ENCODE peak calls at places on chromosomes 11 and 22, in nine cellular contexts. C is neuronal stem cell; A is tibial artery; I is AG04450; G is CD8-positive, alpha-beta T cell; K is H9; D is CD4-positive, CD25-positive, alpha-beta regulatory T cell; P is neural progenitor cell; T is keratinocyte. F is an unnamed sample. For H3K9me3, the result is how much of the 10 kb centered on the place peaks cover.

GRCh38 chr11:133070790-133071189 is 461.5 kb downstream of the OPCML start:
- DNase-seq in C (no peak), A (no peak), I (no peak), G (no peak), K (peak), D (no peak), P (no peak), T (no peak), F (no peak)

GRCh38 chr11:130215531-130216220 is 56.1 kb downstream of the ST14 start:
- DNase-seq in C (no peak), A (no peak), I (no peak), G (peak), K (no peak), D (no peak), P (no peak), T (no peak), F (no peak)

GRCh38 chr11:71204748-71205664 is 47.4 kb downstream of the SHANK2 start:
- DNase-seq in C (no peak), A (no peak), I (no peak), G (no peak), K (no peak), D (no peak), P (no peak), T (no peak), F (no peak)

GRCh38 chr11:118914178-118914918 is 11.4 kb downstream of the BCL9L start:
- DNase-seq in C (no peak), A (no peak), I (no peak), G (peak), K (peak), D (peak), P (peak), T (no peak), F (peak)

GRCh38 chr11:57901756-57902155 is 121.9 kb upstream of the OR9Q1 start:
- DNase-seq in C (no peak), A (no peak), I (no peak), G (no peak), K (no peak), D (no peak), P (no peak), T (peak), F (no peak)

GRCh38 chr11:61429346-61429690 is 457 bp downstream of the CPSF7 start:
- DNase-seq in C (peak), A (peak), I (no peak), G (peak), K (peak), D (peak), P (peak), T (no peak), F (peak)

GRCh38 chr11:122664188-122664587 is 8.7 kb downstream of the UBASH3B start:
- DNase-seq in C (no peak), A (no peak), I (no peak), G (no peak), K (no peak), D (no peak), P (no peak), T (no peak), F (no peak)

GRCh38 chr11:36405585-36406367 is 104.3 kb downstream of the TRAF6 start:
- DNase-seq in C (no peak), A (no peak), I (no peak), G (no peak), K (no peak), D (no peak), P (no peak), T (no peak), F (no peak)

GRCh38 chr11:35418847-35419712 is at the start of gene SLC1A2:
- DNase-seq in C (peak), A (no peak), I (no peak), G (no peak), K (peak), D (no peak), P (peak), T (no peak), F (no peak)

GRCh38 chr22:42282252-42282942 is 11.9 kb upstream of the TCF20 start:
- DNase-seq in C (no peak), A (no peak), I (no peak), G (no peak), K (peak), D (no peak), P (no peak), T (no peak), F (no peak)

GRCh38 chr11:71116435-71117040 is 135.8 kb downstream of the SHANK2 start:
- DNase-seq in C (no peak), A (no peak), I (no peak), G (no peak), K (no peak), D (no peak), P (no peak), T (no peak), F (no peak)

GRCh38 chr22:32621656-32622003 is 147.0 kb downstream of the FBXO7 start:
- DNase-seq in C (no peak), A (no peak), I (no peak), G (no peak), K (no peak), D (no peak), P (no peak), T (no peak), F (no peak)

GRCh38 chr11:74157169-74157568 is 13.6 kb downstream of the C2CD3 start:
- DNase-seq in C (no peak), A (no peak), I (no peak), G (no peak), K (no peak), D (no peak), P (no peak), T (no peak), F (no peak)

GRCh38 chr22:46731246-46732040 is 6.6 kb downstream of the CERK start:
- DNase-seq in C (no peak), A (no peak), I (no peak), G (no peak), K (peak), D (no peak), P (peak), T (no peak), F (no peak)

GRCh38 chr11:73228268-73229134 is 10.4 kb downstream of the P2RY2 start:
- DNase-seq in C (no peak), A (no peak), I (no peak), G (no peak), K (peak), D (no peak), P (peak), T (no peak), F (no peak)

GRCh38 chr11:124194696-124195418 is 11.7 kb downstream of the OR10D3 start:
- DNase-seq in C (peak), A (peak), I (peak), G (peak), K (peak), D (no peak), P (peak), T (peak), F (no peak)

GRCh38 chr11:45332486-45332934 is 46.4 kb upstream of the SYT13 start:
- DNase-seq in C (peak), A (no peak), I (no peak), G (peak), K (peak), D (peak), P (peak), T (no peak), F (peak)

GRCh38 chr11:27088353-27088752 is 47.7 kb downstream of the BBOX1 start:
- DNase-seq in C (no peak), A (no peak), I (no peak), G (no peak), K (no peak), D (no peak), P (no peak), T (no peak), F (no peak)

GRCh38 chr22:28798810-28799124 is 1.6 kb downstream of the XBP1 start:
- DNase-seq in C (no peak), A (no peak), I (no peak), G (no peak), K (no peak), D (no peak), P (no peak), T (no peak), F (no peak)

GRCh38 chr11:114892381-114893197 is 214.3 kb downstream of the NXPE2 start:
- DNase-seq in C (no peak), A (no peak), I (no peak), G (no peak), K (no peak), D (no peak), P (no peak), T (no peak), F (no peak)

GRCh38 chr11:118606157-118606843 is 1.1 kb upstream of the PHLDB1 start:
- DNase-seq in C (no peak), A (no peak), I (no peak), G (no peak), K (no peak), D (no peak), P (peak), T (no peak), F (no peak)

GRCh38 chr11:105673089-105673488 is 63.2 kb downstream of the GRIA4 start:
- DNase-seq in C (peak), A (no peak), I (peak), G (no peak), K (peak), D (no peak), P (peak), T (no peak), F (no peak)

GRCh38 chr11:5688482-5688881 is 1.1 kb upstream of the TRIM22 start:
- DNase-seq in C (no peak), A (no peak), I (no peak), G (no peak), K (no peak), D (no peak), P (no peak), T (no peak), F (no peak)

GRCh38 chr22:25896098-25896497 is 154.1 kb downstream of the MYO18B start:
- DNase-seq in C (no peak), A (no peak), I (no peak), G (no peak), K (no peak), D (no peak), P (peak), T (no peak), F (no peak)

GRCh38 chr11:122812612-122813011 is 25.7 kb upstream of the CRTAM start:
- DNase-seq in C (no peak), A (no peak), I (no peak), G (no peak), K (no peak), D (no peak), P (no peak), T (no peak), F (no peak)

GRCh38 chr22:41596776-41597634 is 7.4 kb upstream of the PMM1 start:
- DNase-seq in C (peak), A (peak), I (no peak), G (peak), K (peak), D (no peak), P (peak), T (no peak), F (no peak)

GRCh38 chr11:12841946-12842630 is 167.0 kb upstream of the RASSF10 start:
- DNase-seq in C (no peak), A (no peak), I (no peak), G (no peak), K (no peak), D (no peak), P (peak), T (no peak), F (no peak)

GRCh38 chr11:75383246-75383645 is 16.1 kb upstream of the RPS3 start:
- DNase-seq in C (no peak), A (no peak), I (no peak), G (peak), K (peak), D (no peak), P (no peak), T (no peak), F (no peak)

GRCh38 chr22:47397673-47398072 is 635.2 kb downstream of the TBC1D22A start:
- DNase-seq in C (no peak), A (no peak), I (no peak), G (no peak), K (no peak), D (no peak), P (no peak), T (no peak), F (no peak)

GRCh38 chr11:113415343-113415742 is 27.8 kb downstream of the ANKK1 start:
- DNase-seq in C (no peak), A (no peak), I (no peak), G (no peak), K (no peak), D (no peak), P (no peak), T (no peak), F (no peak)

GRCh38 chr11:92632510-92632909 is 336.9 kb upstream of the MTNR1B start:
- DNase-seq in C (no peak), A (no peak), I (no peak), G (no peak), K (peak), D (no peak), P (no peak), T (no peak), F (no peak)

GRCh38 chr11:59680287-59681154 is 11.7 kb upstream of the PATL1 start:
- DNase-seq in C (peak), A (peak), I (peak), G (peak), K (peak), D (peak), P (peak), T (peak), F (peak)

GRCh38 chr11:122853971-122854446 is 15.7 kb downstream of the CRTAM start:
- DNase-seq in C (peak), A (peak), I (peak), G (peak), K (peak), D (peak), P (peak), T (no peak), F (no peak)

GRCh38 chr11:115920087-115920461 is 415.9 kb upstream of the CADM1 start:
- DNase-seq in C (no peak), A (no peak), I (no peak), G (no peak), K (no peak), D (no peak), P (no peak), T (no peak), F (no peak)

GRCh38 chr22:33796494-33796893 is 123.8 kb downstream of the LARGE1 start:
- DNase-seq in C (no peak), A (no peak), I (no peak), G (no peak), K (no peak), D (no peak), P (no peak), T (no peak), F (no peak)

GRCh38 chr11:14242733-14243132 is 116.2 kb downstream of the RRAS2 start:
- DNase-seq in C (no peak), A (no peak), I (no peak), G (no peak), K (no peak), D (no peak), P (no peak), T (no peak), F (no peak)
- H3K27ac ChIP-seq in C (no peak), A (no peak), I (no peak), G (no peak), K (no peak), D (no peak), P (no peak), T (no peak), F (no peak)

GRCh38 chr11:108204918-108205499 is 17.4 kb downstream of the NPAT start:
- DNase-seq in C (no peak), A (no peak), I (no peak), G (no peak), K (no peak), D (no peak), P (no peak), T (no peak), F (no peak)
- H3K9me3 ChIP-seq in C (under half), A (under half), I (under half), G (under half), K (under half), D (under half), P (under half), T (under half), F (under half)

GRCh38 chr11:46445192-46445591 is 53.6 kb upstream of the CHRM4 start:
- DNase-seq in C (no peak), A (no peak), I (no peak), G (no peak), K (no peak), D (no peak), P (no peak), T (no peak), F (no peak)

GRCh38 chr11:46445887-46446286 is 54.3 kb upstream of the CHRM4 start:
- DNase-seq in C (no peak), A (no peak), I (no peak), G (no peak), K (no peak), D (no peak), P (no peak), T (no peak), F (no peak)

GRCh38 chr11:46447544-46447943 is 56.0 kb upstream of the CHRM4 start:
- DNase-seq in C (no peak), A (no peak), I (no peak), G (no peak), K (no peak), D (no peak), P (no peak), T (no peak), F (no peak)

GRCh38 chr11:46444305-46444704 is 52.7 kb upstream of the CHRM4 start:
- DNase-seq in C (no peak), A (no peak), I (no peak), G (no peak), K (no peak), D (no peak), P (no peak), T (no peak), F (no peak)

GRCh38 chr11:46446343-46446751 is 54.8 kb upstream of the CHRM4 start:
- DNase-seq in C (no peak), A (no peak), I (no peak), G (no peak), K (no peak), D (no peak), P (no peak), T (no peak), F (no peak)
- H3K27ac ChIP-seq in C (no peak), A (no peak), I (no peak), G (no peak), K (no peak), D (no peak), P (no peak), T (no peak), F (no peak)

GRCh38 chr22:48744967-48745841 is 1082.5 kb downstream of the BRD1 start:
- DNase-seq in C (no peak), A (peak), I (no peak), G (peak), K (no peak), D (no peak), P (no peak), T (no peak), F (no peak)
- H3K9me3 ChIP-seq in C (under half), A (under half), I (half or more), G (under half), K (under half), D (under half), P (under half), T (under half), F (under half)

GRCh38 chr22:44543362-44543761 is 45.3 kb upstream of the RTL6 start:
- DNase-seq in C (no peak), A (no peak), I (no peak), G (no peak), K (no peak), D (no peak), P (no peak), T (no peak), F (no peak)

GRCh38 chr22:44544523-44545433 is 46.7 kb upstream of the RTL6 start:
- DNase-seq in C (no peak), A (no peak), I (no peak), G (no peak), K (no peak), D (no peak), P (no peak), T (no peak), F (no peak)

GRCh38 chr22:44542561-44543222 is 44.7 kb upstream of the RTL6 start:
- DNase-seq in C (no peak), A (no peak), I (no peak), G (no peak), K (no peak), D (no peak), P (no peak), T (no peak), F (no peak)

GRCh38 chr22:44541671-44542319 is 43.8 kb upstream of the RTL6 start:
- DNase-seq in C (no peak), A (no peak), I (no peak), G (no peak), K (no peak), D (no peak), P (no peak), T (no peak), F (no peak)

DNA sequence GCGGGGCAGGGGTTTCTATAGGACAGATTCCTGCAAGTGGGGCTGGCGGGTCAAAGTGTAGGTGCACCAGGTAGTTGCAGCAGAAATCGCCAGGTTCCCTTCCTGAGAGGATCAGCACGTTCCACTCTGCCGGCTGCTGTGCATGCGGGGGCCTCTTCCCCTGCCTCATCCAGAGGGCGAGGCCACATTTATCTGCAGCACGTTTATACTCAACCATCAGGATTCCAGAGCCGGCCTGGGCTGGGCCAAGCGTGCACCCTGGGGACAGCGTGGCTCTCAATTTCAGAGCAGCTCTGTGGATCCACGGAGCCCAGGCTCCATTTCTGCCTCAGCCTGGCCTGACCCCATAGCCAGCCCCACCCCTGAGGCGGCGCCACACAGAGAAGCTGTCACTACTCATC is 45.7 kb upstream of the RTL6 start:
- DNase-seq in C (no peak), A (no peak), I (no peak), G (no peak), K (no peak), D (no peak), P (no peak), T (no peak), F (no peak)
- H3K27ac ChIP-seq in C (no peak), A (no peak), I (no peak), G (no peak), K (no peak), D (no peak), P (no peak), T (no peak), F (no peak)

GRCh38 chr11:17479284-17480214 is 2.9 kb upstream of the ABCC8 start:
- DNase-seq in C (peak), A (no peak), I (no peak), G (no peak), K (peak), D (no peak), P (peak), T (no peak), F (no peak)
- H3K9me3 ChIP-seq in C (under half), A (under half), I (under half), G (under half), K (under half), D (under half), P (under half), T (under half), F (under half)

GRCh38 chr11:66327171-66328035 is 8.8 kb downstream of the RIN1 start:
- DNase-seq in C (no peak), A (no peak), I (no peak), G (no peak), K (no peak), D (no peak), P (no peak), T (no peak), F (no peak)

GRCh38 chr11:66328036-66328306 is 8.3 kb downstream of the RIN1 start:
- DNase-seq in C (no peak), A (no peak), I (no peak), G (peak), K (no peak), D (no peak), P (no peak), T (no peak), F (peak)

GRCh38 chr11:66325140-66325754 is 8.4 kb upstream of the CD248 start:
- DNase-seq in C (no peak), A (no peak), I (no peak), G (no peak), K (no peak), D (no peak), P (no peak), T (no peak), F (no peak)

GRCh38 chr11:66324626-66325025 is 7.8 kb upstream of the CD248 start:
- DNase-seq in C (no peak), A (no peak), I (no peak), G (no peak), K (no peak), D (no peak), P (no peak), T (no peak), F (no peak)

GRCh38 chr11:66326261-66327111 is 9.6 kb upstream of the CD248 start:
- DNase-seq in C (no peak), A (no peak), I (no peak), G (peak), K (no peak), D (no peak), P (no peak), T (no peak), F (no peak)
- H3K27ac ChIP-seq in C (no peak), A (peak), I (peak), G (peak), K (no peak), D (peak), P (no peak), T (no peak), F (peak)

GRCh38 chr11:50379484-50379883 is 346.8 kb downstream of the OR4C45 start:
- DNase-seq in C (no peak), A (no peak), I (no peak), G (no peak), K (no peak), D (no peak), P (no peak), T (no peak), F (no peak)
- H3K9me3 ChIP-seq in C (under half), A (under half), I (under half), G (under half), K (half or more), D (under half), P (half or more), T (under half), F (under half)

GRCh38 chr22:24219750-24220149 is 25.1 kb downstream of the GGT5 start:
- DNase-seq in C (no peak), A (no peak), I (no peak), G (no peak), K (no peak), D (no peak), P (no peak), T (no peak), F (no peak)

GRCh38 chr22:24216541-24217209 is 28.2 kb downstream of the GGT5 start:
- DNase-seq in C (no peak), A (no peak), I (no peak), G (no peak), K (no peak), D (no peak), P (no peak), T (no peak), F (no peak)

GRCh38 chr22:24214467-24215285 is 30.2 kb downstream of the GGT5 start:
- DNase-seq in C (no peak), A (no peak), I (no peak), G (no peak), K (no peak), D (no peak), P (no peak), T (no peak), F (no peak)

DNA sequence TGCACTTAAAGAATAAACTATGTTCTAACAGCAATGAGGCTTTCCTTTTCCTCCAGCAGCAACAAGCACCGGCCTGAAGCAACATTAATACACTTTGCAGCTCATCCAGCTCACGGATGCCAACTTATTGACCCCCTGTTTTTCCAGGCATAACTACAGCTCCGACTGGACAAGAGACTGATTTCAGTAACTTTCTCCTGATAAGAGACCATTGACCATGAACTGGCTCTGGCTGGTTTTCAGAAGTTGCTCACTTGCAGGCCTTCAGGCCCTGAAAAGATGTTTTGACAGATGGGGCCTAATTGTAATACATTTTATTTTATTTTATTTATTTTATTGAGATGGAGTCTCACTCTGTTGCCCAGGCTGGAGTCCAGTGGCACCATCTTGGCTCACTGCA is 27.5 kb downstream of the GGT5 start:
- DNase-seq in C (no peak), A (no peak), I (no peak), G (no peak), K (no peak), D (no peak), P (no peak), T (no peak), F (no peak)
- H3K27ac ChIP-seq in C (no peak), A (no peak), I (no peak), G (no peak), K (no peak), D (no peak), P (no peak), T (no peak), F (no peak)

F was measured in effector memory CD4-positive, alpha-beta T cell.